ENCODE peak calls at places on chromosomes 12 and 14, in six cellular contexts. O is SW 1271, Q is NCI-H2029 treated with DMSO at 0.1 percent for 48 hours, F is DMS 273 treated with DMSO at 0.1 percent for 48 hours, K is left cardiac atrium, V is nucleus accumbens. Y is an unnamed sample.

GRCh38 chr12:89892426-89892825 is 183.8 kb upstream of the ATP2B1 start:
- DNase-seq in K (no peak), Q (no peak), V (no peak), F (no peak), O (no peak), Y (no peak)

GRCh38 chr12:115660211-115660805 is 617.2 kb downstream of the MED13L start:
- DNase-seq in O (no peak), Q (no peak), K (peak), V (no peak), F (no peak), Y (peak)

GRCh38 chr12:851913-852312 is 97.6 kb downstream of the RAD52 start:
- DNase-seq in V (no peak), F (no peak), O (no peak), Q (no peak), K (no peak), Y (no peak)

GRCh38 chr14:62168564-62169155 is 406.4 kb downstream of the SNAPC1 start:
- DNase-seq in V (no peak), Q (no peak), O (no peak), F (no peak), K (no peak), Y (no peak)

GRCh38 chr14:91580886-91581615 is 70.9 kb upstream of the PPP4R3A start:
- DNase-seq in O (no peak), V (no peak), F (no peak), Q (no peak), K (no peak), Y (no peak)

GRCh38 chr14:103121161-103121845 is 2.0 kb upstream of the TNFAIP2 start:
- DNase-seq in K (peak), O (no peak), V (no peak), F (no peak), Q (no peak), Y (peak)

GRCh38 chr14:86510503-86510902 is 980.6 kb downstream of the FLRT2 start:
- DNase-seq in K (no peak), F (no peak), O (no peak), V (no peak), Q (no peak), Y (no peak)

GRCh38 chr12:93570552-93571359 is 1.7 kb upstream of the SOCS2 start:
- DNase-seq in O (peak), Q (no peak), V (peak), F (peak), K (peak), Y (peak)

GRCh38 chr14:35134329-35135123 is 12.2 kb downstream of the PRORP start:
- DNase-seq in K (no peak), V (no peak), O (no peak), F (no peak), Q (no peak), Y (no peak)

GRCh38 chr12:153080-153746 is 60.7 kb downstream of the SLC6A12 start:
- DNase-seq in O (no peak), V (no peak), K (peak), Q (peak), F (peak), Y (peak)

GRCh38 chr14:79356040-79356439 is 855.3 kb downstream of the DIO2 start:
- DNase-seq in V (no peak), F (no peak), K (no peak), Q (no peak), O (no peak), Y (no peak)

GRCh38 chr12:75892779-75893408 is 138.7 kb downstream of the PHLDA1 start:
- DNase-seq in V (no peak), F (no peak), O (no peak), K (no peak), Q (no peak), Y (no peak)

GRCh38 chr14:100889641-100890040 is 13.9 kb downstream of the RTL1 start:
- DNase-seq in Q (no peak), F (no peak), K (no peak), O (no peak), V (no peak), Y (peak)

GRCh38 chr12:130708648-130709047 is 7.5 kb downstream of the RIMBP2 start:
- DNase-seq in Q (no peak), K (no peak), O (no peak), F (no peak), V (no peak), Y (no peak)

GRCh38 chr12:52145228-52145940 is 46.4 kb downstream of the KRT80 start:
- DNase-seq in Q (no peak), K (no peak), O (no peak), F (no peak), V (no peak), Y (no peak)

GRCh38 chr14:22266141-22266442 is 322.9 kb downstream of the DAD1 start:
- DNase-seq in V (no peak), Q (no peak), F (no peak), O (no peak), K (no peak), Y (no peak)

GRCh38 chr12:47652491-47653234 is 53.2 kb downstream of the RPAP3 start:
- DNase-seq in F (no peak), Q (peak), V (no peak), K (no peak), O (no peak), Y (peak)

GRCh38 chr14:23121401-23121800 is 2.3 kb upstream of the CEBPE start:
- DNase-seq in O (no peak), F (no peak), K (peak), V (no peak), Q (no peak), Y (peak)

Y was measured in adrenal gland.